ENCODE peak calls at places on chromosomes 16 and 17, in four cellular contexts. Z is GM12878, P is HepG2, F is K562. T is an unnamed sample.

GRCh38 chr17:82887255-82888164 is 47.7 kb upstream of the ZNF750 start:
- DNase-seq in Z (no peak), P (peak; percentile 83), F (no peak), T (no peak)

GRCh38 chr16:57235128-57236092 is 9.6 kb upstream of the ARL2BP start:
- DNase-seq in Z (no peak), P (peak; percentile 29), F (peak; percentile 30), T (no peak)

GRCh38 chr16:69724981-69725479 is 1.3 kb downstream of the NQO1 start:
- DNase-seq in Z (no peak), P (peak; percentile 26), F (no peak), T (no peak)

GRCh38 chr17:67500261-67500660 is 123.2 kb downstream of the PITPNC1 start:
- DNase-seq in Z (no peak), P (no peak), F (no peak), T (no peak)

GRCh38 chr17:50421308-50422031 is 4.5 kb upstream of the ACSF2 start:
- DNase-seq in Z (no peak), P (no peak), F (no peak), T (no peak)

GRCh38 chr16:72098936-72099335 is 5.3 kb downstream of the DHX38 start:
- DNase-seq in Z (no peak), P (no peak), F (no peak), T (no peak)

GRCh38 chr16:22945361-22945760 is 131.4 kb downstream of the HS3ST2 start:
- DNase-seq in Z (no peak), P (no peak), F (no peak), T (no peak)

GRCh38 chr16:57611184-57611583 is 17.2 kb upstream of the ADGRG1 start:
- DNase-seq in Z (no peak), P (no peak), F (no peak), T (no peak)

GRCh38 chr16:87461466-87461975 is 31.3 kb downstream of the ZCCHC14 start:
- DNase-seq in Z (no peak), P (peak; percentile 97), F (peak; percentile 96), T (peak; percentile 87)

GRCh38 chr17:60163108-60163784 is 13.5 kb downstream of the CA4 start:
- DNase-seq in Z (no peak), P (peak; percentile 52), F (peak; percentile 31), T (peak; percentile 59)

GRCh38 chr16:55528974-55529373 is 20.1 kb downstream of the LPCAT2 start:
- DNase-seq in Z (no peak), P (no peak), F (no peak), T (no peak)

GRCh38 chr16:57528499-57529323 is 7.7 kb downstream of the CCDC102A start:
- DNase-seq in Z (no peak), P (no peak), F (no peak), T (peak; percentile 94)

GRCh38 chr17:55410722-55411462 is 10.7 kb downstream of the MMD start:
- DNase-seq in Z (no peak), P (peak; percentile 55), F (no peak), T (no peak)
- H3K4me2 ChIP-seq in Z (no peak overlapping the region), P (no peak overlapping the region), F (no peak overlapping the region), T (no peak overlapping the region)

GRCh38 chr17:72764632-72765041 is 327.9 kb downstream of the SLC39A11 start:
- DNase-seq in Z (no peak), P (no peak), F (no peak), T (no peak)
- TF ChIP-seq ATF2 in Z (no peak), P (no peak), F (no peak), T (no peak)

GRCh38 chr16:27083861-27084261 is 17.1 kb downstream of the C16orf82 start:
- DNase-seq in Z (no peak), P (no peak), F (peak; percentile 75), T (peak; percentile 69)
- TF ChIP-seq SIN3A in Z (no peak), P (no peak), F (no peak), T (no peak)

DNA sequence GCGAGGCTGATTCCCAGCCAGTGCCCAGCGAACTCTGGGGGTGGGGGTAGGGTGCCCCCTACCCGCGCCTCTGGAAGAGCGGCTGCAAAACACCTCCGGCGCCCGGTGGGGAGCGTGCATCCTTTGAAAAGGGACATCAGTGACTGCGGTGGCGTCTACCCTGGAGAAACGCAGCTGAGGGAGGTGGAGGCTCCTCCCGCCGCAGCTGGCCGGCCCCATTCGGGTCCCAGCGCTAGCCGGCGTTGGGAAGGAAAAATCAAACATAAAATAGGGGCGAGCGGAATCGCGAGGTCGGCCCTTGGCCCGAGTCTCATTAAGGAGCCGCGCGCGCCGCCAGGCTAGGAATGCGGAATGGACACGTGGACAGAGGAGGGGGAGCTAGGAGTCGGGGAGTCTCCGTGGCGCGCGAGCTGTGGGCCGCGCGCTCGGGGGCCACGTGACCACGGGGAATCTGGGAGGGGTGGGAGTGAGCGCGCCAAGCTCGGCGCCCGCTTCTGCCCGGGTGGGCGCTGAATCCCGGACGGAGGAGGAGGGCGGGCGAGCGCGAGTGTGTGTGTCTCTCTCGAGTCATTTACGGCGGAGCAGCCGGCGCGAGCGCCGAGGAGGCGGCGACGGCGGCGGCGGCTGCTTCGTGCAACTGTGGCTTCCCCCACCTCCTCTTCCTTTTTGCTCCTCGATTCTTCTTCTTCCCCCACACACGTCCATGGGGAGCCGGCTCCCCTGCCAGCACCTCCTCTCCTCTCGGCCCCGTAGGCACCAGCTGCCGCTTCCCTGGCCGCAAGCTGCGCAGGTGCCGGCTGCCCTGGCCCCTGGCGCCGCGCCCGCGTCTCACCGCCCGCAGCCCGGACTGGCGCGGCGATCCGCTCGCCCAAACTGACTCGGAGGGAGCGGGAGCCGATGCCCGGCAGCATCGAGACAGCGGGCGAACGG is at the start of gene TMEM132E:
- DNase-seq in Z (no peak), P (no peak), F (no peak), T (no peak)
- H3K4me2 ChIP-seq in Z (no peak within 1 kb of the TSS), P (no peak within 1 kb of the TSS), F (no peak within 1 kb of the TSS), T (peak within 1 kb of the TSS; percentile 86)

GRCh38 chr17:78114831-78115723 is 13.5 kb downstream of the TMC6 start:
- DNase-seq in Z (no peak), P (no peak), F (no peak), T (no peak)

GRCh38 chr17:78116411-78116810 is 12.1 kb downstream of the TMC6 start:
- DNase-seq in Z (no peak), P (no peak), F (no peak), T (no peak)

GRCh38 chr17:78113804-78114785 is 14.5 kb downstream of the TMC6 start:
- DNase-seq in Z (no peak), P (no peak), F (no peak), T (no peak)

GRCh38 chr17:78118801-78119241 is 9.7 kb downstream of the TMC6 start:
- DNase-seq in Z (no peak), P (no peak), F (no peak), T (no peak)

DNA sequence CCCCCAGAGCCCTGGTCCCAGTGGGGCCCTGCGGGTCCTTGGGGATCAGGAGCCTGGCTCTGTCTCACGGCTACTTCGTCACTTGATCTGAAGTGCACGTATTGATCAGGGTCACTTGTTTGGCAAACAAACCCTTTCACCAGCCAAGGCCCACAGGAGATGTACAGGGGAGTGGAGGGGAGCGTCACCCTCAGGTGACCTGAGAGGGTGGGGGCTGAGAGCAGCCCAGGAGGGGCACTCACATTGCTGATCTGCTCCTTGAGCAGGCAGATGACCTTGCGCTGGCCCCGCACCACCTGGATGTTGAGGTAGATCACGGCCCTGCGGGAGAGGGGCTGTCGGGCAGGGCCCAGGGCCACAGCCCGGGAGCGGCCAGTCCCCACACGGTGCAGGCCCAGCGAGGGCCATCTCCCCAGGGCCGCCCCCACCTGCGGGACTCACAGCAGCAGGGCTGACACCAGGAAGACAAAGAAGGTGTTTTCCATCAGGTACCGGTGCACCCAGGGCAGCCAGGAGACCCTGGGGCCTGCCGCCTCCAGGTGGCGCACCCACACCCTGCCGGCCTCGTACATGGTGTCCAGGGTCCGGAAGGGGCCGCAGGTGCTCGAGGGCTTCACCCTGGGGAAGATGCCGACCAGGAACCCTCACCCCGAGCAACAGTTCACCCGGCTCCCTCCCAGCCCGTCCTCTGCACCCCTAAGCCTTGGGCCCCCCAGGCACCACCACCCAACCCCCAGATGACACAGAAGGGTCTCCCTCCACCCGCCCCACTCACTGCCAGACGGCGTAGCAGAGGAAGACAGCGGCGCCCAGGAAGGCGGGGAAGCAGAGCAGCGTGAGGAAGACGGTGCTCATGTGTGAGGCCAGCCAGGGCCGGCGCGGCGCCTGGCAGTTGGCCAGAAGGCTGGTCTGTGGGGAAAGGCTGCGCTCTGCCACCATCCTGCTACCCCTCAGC is 11.3 kb downstream of the TMC6 start:
- DNase-seq in Z (no peak), P (no peak), F (no peak), T (peak; percentile 85)
- TF ChIP-seq ATF2 in Z (no peak), P (no peak), F (no peak), T (no peak)

DNA sequence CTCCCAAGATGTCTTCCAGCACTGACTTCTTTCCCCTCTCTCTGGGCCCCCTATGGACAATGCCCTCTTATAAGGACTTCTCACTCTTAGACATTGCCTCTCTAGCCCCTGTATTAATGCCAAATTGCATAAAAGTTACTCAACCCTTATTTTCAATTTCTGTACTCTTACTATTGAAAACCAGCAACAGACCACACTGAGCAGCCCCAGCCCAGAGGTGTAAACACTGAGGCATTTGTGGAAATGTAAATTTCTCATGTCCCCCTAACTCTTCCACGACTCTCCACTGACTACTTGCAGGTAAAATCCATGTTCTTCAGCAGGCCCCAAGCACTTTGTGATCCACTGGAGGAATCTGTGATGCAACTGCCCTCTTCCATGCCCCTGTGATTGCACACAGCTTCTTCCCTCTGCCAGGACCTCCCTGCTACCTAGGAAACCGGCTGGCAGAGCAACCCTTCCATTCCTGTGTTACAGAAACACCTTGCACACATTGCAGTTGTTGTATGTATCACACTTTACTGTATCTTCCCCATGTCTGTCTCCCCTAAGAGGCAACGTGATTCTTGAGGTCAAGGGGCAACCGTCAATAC is 4.4 kb downstream of the N4BP1 start:
- DNase-seq in Z (no peak), P (no peak), F (no peak), T (no peak)
- TF ChIP-seq SIN3A in Z (no peak), P (no peak), F (no peak), T (no peak)

GRCh38 chr17:7235693-7236665 is 1.7 kb upstream of the DVL2 start:
- DNase-seq in Z (no peak), P (no peak), F (no peak), T (no peak)
- H3K4me2 ChIP-seq in Z (peak overlapping the region; percentile 91), P (peak overlapping the region; percentile 92), F (peak overlapping the region; percentile 56), T (no peak overlapping the region)

GRCh38 chr17:30952645-30953393 is 18.0 kb upstream of the RNF135 start:
- DNase-seq in Z (no peak), P (no peak), F (no peak), T (no peak)

GRCh38 chr17:30954046-30954805 is 16.6 kb upstream of the RNF135 start:
- DNase-seq in Z (no peak), P (no peak), F (no peak), T (no peak)

GRCh38 chr17:30958187-30958586 is 12.7 kb upstream of the RNF135 start:
- DNase-seq in Z (no peak), P (no peak), F (no peak), T (no peak)

GRCh38 chr17:30957741-30958140 is 13.1 kb upstream of the RNF135 start:
- DNase-seq in Z (no peak), P (no peak), F (no peak), T (no peak)

DNA sequence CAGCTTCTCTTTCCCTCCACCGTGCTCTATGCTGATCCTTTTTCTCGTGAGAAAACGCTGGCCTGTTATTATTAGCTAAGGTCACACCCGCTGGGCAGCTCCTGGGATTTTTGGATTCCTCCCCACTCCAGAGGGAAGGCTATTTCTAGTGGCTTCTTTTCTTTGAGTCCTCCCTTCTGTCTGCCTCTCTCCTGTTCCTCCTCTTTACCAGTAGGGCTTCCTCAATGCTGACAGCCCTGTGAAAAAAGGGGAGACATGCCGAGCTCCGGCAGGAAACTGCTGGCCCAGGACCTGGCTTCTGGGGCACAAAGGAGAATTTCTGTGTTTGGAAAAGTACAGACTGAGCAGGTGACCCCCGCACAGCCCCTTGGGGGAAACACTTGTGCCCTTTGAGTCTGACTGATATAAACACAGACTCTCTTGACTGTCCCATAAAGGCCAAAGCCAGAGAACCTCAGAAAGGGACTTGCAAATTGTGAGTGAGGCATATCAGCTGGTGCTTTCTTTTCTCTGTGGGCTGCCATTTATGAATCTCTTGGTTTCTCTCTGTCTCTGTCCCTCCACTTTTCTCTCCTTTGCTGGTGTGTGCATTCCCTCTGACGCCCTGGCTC is 14.0 kb upstream of the RNF135 start:
- DNase-seq in Z (no peak), P (no peak), F (no peak), T (no peak)
- TF ChIP-seq ATF2 in Z (no peak), P (no peak), F (no peak), T (no peak)